ENCODE peak calls at places on chromosome 9, in eight cellular contexts. J is tibial nerve, L is endothelial cell of umbilical vein, I is B cell, T is GM10248, K is GM20000, W is SK-N-SH, A is astrocyte of the spinal cord. B is an unnamed sample.

GRCh38 chr9:121819511-121820231 is 168.2 kb downstream of the DAB2IP start:
- DNase-seq in L (peak), T (no peak), I (peak), W (peak), A (peak), K (peak), J (no peak), B (no peak)

GRCh38 chr9:81431662-81432061 is 257.7 kb downstream of the TLE1 start:
- DNase-seq in A (peak), W (no peak), I (no peak), J (no peak), T (no peak), K (no peak), L (peak), B (no peak)

GRCh38 chr9:82535432-82535998 is 527.4 kb downstream of the RASEF start:
- DNase-seq in W (no peak), K (no peak), T (no peak), A (peak), L (no peak), J (no peak), I (no peak), B (no peak)

GRCh38 chr9:72894342-72894741 is 58.5 kb downstream of the ALDH1A1 start:
- DNase-seq in J (no peak), T (no peak), I (no peak), K (no peak), L (no peak), W (no peak), A (peak), B (no peak)

GRCh38 chr9:107707915-107708441 is 218.4 kb upstream of the KLF4 start:
- DNase-seq in J (no peak), A (peak), K (no peak), I (no peak), T (no peak), W (no peak), L (no peak), B (no peak)

GRCh38 chr9:121782514-121783110 is 131.2 kb downstream of the DAB2IP start:
- DNase-seq in T (no peak), L (no peak), J (no peak), I (no peak), W (no peak), K (no peak), A (no peak), B (no peak)

GRCh38 chr9:38619556-38620447 is 594 bp downstream of the ANKRD18A start:
- DNase-seq in K (no peak), L (no peak), J (no peak), T (no peak), A (no peak), W (peak), I (no peak), B (peak)

GRCh38 chr9:68996457-68996856 is 17.5 kb downstream of the PRKACG start:
- DNase-seq in T (no peak), I (no peak), A (no peak), K (no peak), W (no peak), L (no peak), J (no peak), B (no peak)

GRCh38 chr9:119227422-119227821 is 141.8 kb downstream of the BRINP1 start:
- DNase-seq in A (no peak), T (no peak), W (no peak), L (no peak), K (no peak), I (no peak), J (no peak), B (no peak)

GRCh38 chr9:3468407-3469205 is 57.2 kb downstream of the RFX3 start:
- DNase-seq in A (no peak), L (no peak), I (no peak), T (no peak), W (no peak), J (no peak), K (no peak), B (no peak)

GRCh38 chr9:93267091-93267541 is 83.2 kb downstream of the WNK2 start:
- DNase-seq in I (peak), A (no peak), J (no peak), T (peak), W (peak), K (peak), L (no peak), B (peak)

GRCh38 chr9:126955806-126956205 is 41.2 kb downstream of the RALGPS1 start:
- DNase-seq in I (no peak), K (no peak), L (no peak), J (no peak), T (no peak), W (no peak), A (no peak), B (no peak)

GRCh38 chr9:87069690-87070089 is 122.4 kb upstream of the GAS1 start:
- DNase-seq in L (no peak), A (no peak), K (no peak), J (no peak), W (no peak), T (no peak), I (no peak), B (no peak)

GRCh38 chr9:14433841-14434511 is 120.0 kb upstream of the NFIB start:
- DNase-seq in T (no peak), L (no peak), A (peak), W (no peak), K (no peak), I (no peak), J (no peak), B (no peak)

GRCh38 chr9:114287763-114288232 is 35.1 kb upstream of the ORM1 start:
- DNase-seq in W (no peak), K (no peak), L (no peak), I (no peak), J (no peak), T (no peak), A (no peak), B (no peak)

GRCh38 chr9:88535226-88535931 is 401 bp downstream of the NXNL2 start:
- DNase-seq in T (no peak), I (no peak), L (no peak), W (peak), A (no peak), K (no peak), J (no peak), B (peak)

GRCh38 chr9:110088099-110088498 is 119.9 kb downstream of the C9orf152 start:
- DNase-seq in J (no peak), I (no peak), W (no peak), K (no peak), T (no peak), A (no peak), L (no peak), B (no peak)

DNA sequence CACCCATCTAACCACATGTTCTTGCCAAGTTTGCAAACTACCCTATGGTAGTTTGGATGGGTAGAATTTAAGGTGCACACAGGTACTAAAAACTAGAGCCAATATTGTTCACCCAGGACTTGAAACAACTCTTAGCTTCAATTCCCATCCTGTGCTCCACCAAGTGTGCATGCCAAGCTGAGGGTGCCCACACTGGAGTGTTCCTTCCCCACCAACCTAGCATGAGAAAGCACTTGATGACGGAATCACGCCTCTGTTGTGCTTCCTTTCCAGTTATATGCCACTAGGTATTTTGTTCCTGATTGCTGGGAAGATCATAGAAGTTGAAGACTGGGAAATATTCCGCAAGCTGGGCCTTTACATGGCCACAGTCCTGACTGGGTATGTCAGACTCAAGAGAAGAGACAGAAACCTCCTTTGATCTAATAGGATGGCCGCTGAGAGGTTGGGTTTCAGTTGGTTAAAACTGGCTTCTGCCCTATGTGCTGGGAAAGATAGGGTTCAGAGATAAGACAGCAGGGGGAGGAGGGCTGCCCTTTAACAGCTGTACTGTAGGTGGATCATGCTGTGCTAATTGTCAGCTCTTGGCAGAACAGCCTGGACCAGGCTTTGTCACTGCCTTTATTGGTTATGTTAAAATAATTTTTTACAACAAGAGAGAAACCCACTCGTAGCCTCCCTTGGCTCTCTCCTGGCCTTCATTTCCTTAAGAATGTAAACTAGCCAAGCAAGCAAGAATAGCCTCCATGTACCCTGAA is 83.5 kb downstream of the SLC1A1 start:
- DNase-seq in L (no peak), A (no peak), W (no peak), T (no peak), K (no peak), J (no peak), I (no peak), B (no peak)
- TF ChIP-seq CTCF in L (no peak), A (no peak), W (no peak), T (no peak), K (no peak), J (no peak), I (no peak), B (no peak)

DNA sequence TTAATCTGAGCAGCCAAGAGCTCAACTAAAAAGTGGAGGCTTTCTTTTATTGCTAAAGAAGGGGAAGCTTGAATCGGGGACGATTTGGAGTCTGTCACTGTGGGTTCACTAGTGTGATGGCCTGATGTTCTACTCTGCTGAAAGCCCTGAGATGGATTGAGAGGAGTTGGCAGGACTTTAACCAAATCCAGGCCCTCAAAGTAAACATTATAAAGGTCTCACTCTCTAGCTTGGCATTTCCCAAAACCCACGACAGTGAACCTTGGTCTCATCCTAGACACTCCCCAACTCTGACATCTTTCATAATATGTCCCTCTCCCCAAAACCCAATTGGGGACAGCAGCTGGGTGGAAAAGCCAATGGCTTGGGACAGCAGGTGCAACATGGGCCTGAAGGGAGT is 32.7 kb downstream of the TMOD1 start:
- DNase-seq in I (no peak), T (no peak), W (no peak), A (no peak), K (no peak), J (no peak), L (no peak), B (no peak)
- TF ChIP-seq CTCF in I (no peak), T (no peak), W (no peak), A (no peak), K (no peak), J (no peak), L (no peak), B (no peak)

GRCh38 chr9:134475051-134475790 is 149.0 kb downstream of the RXRA start:
- DNase-seq in A (peak), T (peak), I (peak), J (peak), L (peak), K (no peak), W (no peak), B (peak)
- TF ChIP-seq CTCF in A (no peak), T (no peak), I (no peak), J (peak), L (no peak), K (no peak), W (no peak), B (no peak)

GRCh38 chr9:132854832-132855231 is 23.3 kb downstream of the AK8 start:
- DNase-seq in A (no peak), K (no peak), J (no peak), T (no peak), I (no peak), W (no peak), L (no peak), B (no peak)

GRCh38 chr9:132855904-132856303 is 22.2 kb downstream of the AK8 start:
- DNase-seq in W (no peak), J (no peak), I (no peak), L (no peak), T (no peak), K (no peak), A (no peak), B (no peak)

GRCh38 chr9:132858756-132859155 is 19.3 kb downstream of the AK8 start:
- DNase-seq in K (no peak), L (no peak), I (no peak), J (no peak), A (no peak), W (no peak), T (no peak), B (no peak)

GRCh38 chr9:132857031-132857430 is 21.1 kb downstream of the AK8 start:
- DNase-seq in W (no peak), K (no peak), L (no peak), I (no peak), J (peak), A (peak), T (no peak), B (no peak)

GRCh38 chr9:132857601-132858342 is 20.3 kb downstream of the AK8 start:
- DNase-seq in L (no peak), J (no peak), W (peak), T (no peak), A (peak), K (no peak), I (no peak), B (no peak)
- TF ChIP-seq CTCF in L (no peak), J (no peak), W (no peak), T (no peak), A (no peak), K (no peak), I (no peak), B (no peak)

DNA sequence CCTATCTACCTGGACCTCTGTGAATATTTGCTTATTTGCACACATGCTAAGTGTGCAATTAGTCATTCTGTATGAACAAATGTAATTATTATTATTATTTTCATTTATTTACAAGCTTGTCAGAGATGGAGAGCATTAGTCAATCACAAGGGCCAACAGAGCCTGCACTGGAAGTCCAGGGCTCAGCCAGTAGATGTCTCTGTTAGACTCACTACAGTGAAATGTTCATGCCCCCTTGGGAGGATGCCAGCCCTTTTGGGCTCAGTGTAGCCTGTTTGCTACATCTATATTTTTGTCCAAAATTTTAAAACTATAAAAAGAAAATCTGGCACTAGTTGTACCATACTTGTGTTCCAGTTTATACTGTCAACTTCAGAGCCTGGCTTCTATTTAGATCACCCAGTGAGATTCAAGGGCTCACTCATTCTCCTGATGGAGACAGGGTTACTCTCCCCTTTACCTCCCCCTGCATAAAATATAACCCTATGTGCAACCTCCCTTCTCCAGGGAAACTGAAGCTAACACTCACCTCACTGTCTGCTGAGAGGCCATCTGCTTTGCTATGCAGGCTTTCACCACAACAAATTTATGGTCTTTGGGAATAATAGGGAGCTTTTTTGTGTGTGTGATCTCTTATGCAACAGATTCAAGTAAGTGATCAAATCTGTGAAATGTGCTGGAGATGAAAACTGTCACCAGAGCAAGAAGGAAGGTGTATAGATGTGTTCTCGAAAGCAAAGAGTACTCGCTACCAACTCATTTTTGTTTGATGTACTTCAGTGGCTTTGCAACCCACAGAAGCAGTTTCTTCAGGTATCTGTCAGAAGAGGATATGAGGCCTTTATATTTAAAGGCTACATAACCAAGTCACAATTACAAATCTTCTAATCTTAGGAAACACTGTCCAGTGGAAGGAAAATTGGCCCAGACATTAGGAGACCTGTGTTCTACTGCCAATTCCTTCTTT is 99.9 kb upstream of the TLE4 start:
- DNase-seq in L (peak), I (no peak), W (peak), K (no peak), T (no peak), J (peak), A (peak), B (no peak)
- TF ChIP-seq CTCF in L (no peak), I (no peak), W (peak), K (no peak), T (no peak), J (peak), A (peak), B (peak)

GRCh38 chr9:128163027-128163515 is 3.0 kb downstream of the BBLN start:
- DNase-seq in A (no peak), W (no peak), K (no peak), L (no peak), J (no peak), T (no peak), I (no peak), B (no peak)
- TF ChIP-seq CTCF in A (no peak), W (no peak), K (no peak), L (no peak), J (no peak), T (no peak), I (no peak), B (no peak)

GRCh38 chr9:7366121-7366520 is 433.5 kb downstream of the DMAC1 start:
- DNase-seq in W (no peak), A (no peak), L (no peak), I (no peak), K (no peak), T (no peak), J (no peak), B (no peak)

GRCh38 chr9:7354704-7355103 is 444.9 kb downstream of the DMAC1 start:
- DNase-seq in I (no peak), T (no peak), L (no peak), K (no peak), W (no peak), A (no peak), J (no peak), B (no peak)

GRCh38 chr9:7358876-7359275 is 440.7 kb downstream of the DMAC1 start:
- DNase-seq in J (no peak), K (no peak), A (no peak), L (no peak), I (no peak), W (no peak), T (no peak), B (no peak)

GRCh38 chr9:7363777-7364477 is 435.7 kb downstream of the DMAC1 start:
- DNase-seq in K (no peak), J (no peak), W (peak), A (no peak), I (no peak), L (no peak), T (no peak), B (no peak)

DNA sequence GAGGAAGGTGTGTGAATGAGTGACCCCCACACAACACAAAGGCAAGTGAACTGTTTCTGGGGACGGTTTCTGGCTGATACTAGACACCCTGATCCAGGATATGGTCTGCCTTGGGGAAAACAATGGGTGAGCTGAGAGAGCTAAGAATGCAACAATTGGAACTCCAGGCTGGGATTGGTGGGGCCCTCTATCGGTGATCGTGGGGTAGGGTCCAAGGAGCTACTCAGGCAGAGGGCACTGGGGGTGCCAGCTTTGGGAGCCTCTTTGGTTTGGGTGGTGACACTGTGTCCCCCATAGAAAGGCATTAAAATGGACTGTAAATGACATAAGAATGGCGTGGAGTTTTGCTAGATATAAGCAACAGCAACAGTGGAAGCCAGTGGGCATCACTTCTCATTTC is 439.1 kb downstream of the DMAC1 start:
- DNase-seq in J (no peak), I (no peak), W (no peak), L (no peak), K (no peak), T (no peak), A (no peak), B (no peak)
- TF ChIP-seq CTCF in J (no peak), I (no peak), W (no peak), L (no peak), K (no peak), T (no peak), A (no peak), B (no peak)

GRCh38 chr9:112665347-112665746 is 52.6 kb downstream of the INIP start:
- DNase-seq in K (peak), L (no peak), A (peak), W (no peak), J (no peak), I (no peak), T (no peak), B (no peak)
- TF ChIP-seq CTCF in K (no peak), L (no peak), A (peak), W (peak), J (no peak), I (no peak), T (peak), B (peak)

GRCh38 chr9:79255681-79256080 is 316.1 kb upstream of the TLE4 start:
- DNase-seq in W (no peak), I (no peak), T (no peak), A (no peak), J (no peak), L (no peak), K (no peak), B (no peak)

GRCh38 chr9:79257671-79258410 is 313.9 kb upstream of the TLE4 start:
- DNase-seq in J (no peak), K (no peak), A (peak), W (no peak), T (no peak), I (no peak), L (no peak), B (no peak)

GRCh38 chr9:79257215-79257614 is 314.6 kb upstream of the TLE4 start:
- DNase-seq in I (no peak), T (no peak), J (no peak), W (no peak), A (no peak), L (no peak), K (no peak), B (no peak)

GRCh38 chr9:79256691-79257213 is 315.0 kb upstream of the TLE4 start:
- DNase-seq in I (no peak), J (no peak), L (no peak), A (peak), T (no peak), K (no peak), W (no peak), B (no peak)

DNA sequence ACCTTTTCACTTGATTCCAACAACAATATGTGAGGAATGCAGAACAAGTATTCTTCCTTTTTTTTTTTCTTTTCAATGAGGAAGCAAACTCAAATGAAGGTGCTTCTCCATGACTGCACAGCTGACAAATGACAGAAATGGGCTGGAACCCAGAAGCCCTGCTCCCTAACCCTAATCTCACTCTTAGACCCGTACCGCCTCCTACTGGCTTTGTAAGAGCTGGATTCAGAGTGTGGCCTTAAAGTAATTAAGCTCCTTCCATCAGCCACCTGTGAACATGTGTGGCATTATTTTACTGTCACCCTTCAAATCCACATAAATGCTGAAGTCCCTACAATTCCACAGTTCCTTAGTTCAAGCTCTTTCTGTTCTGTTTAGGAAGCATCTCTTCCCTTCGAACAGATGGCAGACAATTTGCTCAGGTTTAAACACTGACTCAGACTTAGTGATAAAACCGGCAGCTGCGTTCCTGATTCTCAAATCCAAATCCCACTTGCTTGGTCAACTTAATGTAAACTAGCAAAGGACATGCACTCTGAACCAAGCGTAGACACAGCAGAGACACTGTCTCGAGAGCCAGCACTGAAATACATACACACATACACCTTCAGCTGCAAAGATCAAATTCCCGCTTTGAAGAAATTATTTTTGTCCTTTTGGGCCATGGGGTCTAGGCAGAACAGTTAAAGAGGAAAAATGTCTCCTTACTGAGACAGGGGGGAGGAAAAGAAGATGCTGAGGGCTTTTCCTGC is 316.7 kb upstream of the TLE4 start:
- DNase-seq in L (no peak), I (no peak), T (no peak), K (no peak), A (peak), J (no peak), W (no peak), B (no peak)
- TF ChIP-seq CTCF in L (no peak), I (no peak), T (no peak), K (no peak), A (peak), J (no peak), W (peak), B (no peak)